ENCODE peak calls at places on chromosome 7, in five cellular contexts. L is adipocyte, J is HFFc6, O is endothelial cell, F is NCI-H748 treated with DMSO at 0.1 percent for 48 hours. Z is an unnamed sample.
A peak's percentile ranks its signal among the peaks of the same experiment; 100 is the strongest.

GRCh38 chr7:2152646-2153045 is 80.1 kb downstream of the MAD1L1 start:
- DNase-seq in O (no peak), F (no peak), J (no peak), L (no peak), Z (no peak)

GRCh38 chr7:143417734-143418378 is 9.2 kb upstream of the EPHA1 start:
- DNase-seq in F (no peak), O (no peak), J (peak; percentile 37), L (no peak), Z (no peak)

GRCh38 chr7:69624842-69625637 is 26.8 kb downstream of the AUTS2 start:
- DNase-seq in F (no peak), L (no peak), O (no peak), J (no peak), Z (no peak)

GRCh38 chr7:43460733-43461348 is 122.1 kb upstream of the STK17A start:
- DNase-seq in F (no peak), J (no peak), L (no peak), O (no peak), Z (no peak)

GRCh38 chr7:42210333-42210732 is 26.7 kb downstream of the GLI3 start:
- DNase-seq in J (no peak), F (no peak), O (no peak), L (no peak), Z (no peak)

GRCh38 chr7:42456267-42456666 is 219.3 kb upstream of the GLI3 start:
- DNase-seq in F (no peak), L (no peak), J (no peak), O (no peak), Z (no peak)

GRCh38 chr7:113799896-113800295 is 118.9 kb downstream of the PPP1R3A start:
- DNase-seq in F (peak; percentile 85), O (no peak), L (no peak), J (no peak), Z (no peak)

GRCh38 chr7:127885843-127886242 is 145.4 kb downstream of the LRRC4 start:
- DNase-seq in J (peak; percentile 78), F (no peak), O (no peak), L (peak; percentile 73), Z (no peak)

GRCh38 chr7:91557789-91558396 is 293.7 kb downstream of the FZD1 start:
- DNase-seq in J (peak; percentile 77), F (no peak), L (no peak), O (no peak), Z (no peak)

GRCh38 chr7:26166681-26167266 is 14.8 kb downstream of the NFE2L3 start:
- DNase-seq in L (no peak), F (no peak), J (no peak), O (no peak), Z (no peak)

GRCh38 chr7:129202058-129202777 is 13.8 kb downstream of the SMO start:
- DNase-seq in O (no peak), F (no peak), J (no peak), L (no peak), Z (no peak)

GRCh38 chr7:149719912-149720335 is 53.5 kb downstream of the ZNF467 start:
- DNase-seq in F (no peak), J (no peak), L (no peak), O (no peak), Z (no peak)

GRCh38 chr7:136957391-136957790 is 88.9 kb downstream of the CHRM2 start:
- DNase-seq in O (no peak), L (peak; percentile 43), F (no peak), J (peak; percentile 31), Z (no peak)

GRCh38 chr7:17374654-17375053 is 76.2 kb downstream of the AHR start:
- DNase-seq in F (no peak), J (no peak), O (no peak), L (no peak), Z (no peak)

GRCh38 chr7:100673942-100674431 is 447 bp downstream of the GNB2 start:
- DNase-seq in F (no peak), O (no peak), J (no peak), L (peak; percentile 59), Z (no peak)

GRCh38 chr7:76507723-76508406 is 2.5 kb upstream of the UPK3B start:
- DNase-seq in J (no peak), F (no peak), O (no peak), L (no peak), Z (no peak)

GRCh38 chr7:142795339-142795863 is 24.6 kb downstream of the PRSS2 start:
- DNase-seq in O (no peak), F (no peak), J (no peak), L (no peak), Z (no peak)

GRCh38 chr7:75958802-75959543 is 35.4 kb downstream of the TMEM120A start:
- DNase-seq in L (no peak), F (no peak), J (peak; percentile 22), O (no peak), Z (no peak)

GRCh38 chr7:1632916-1633785 is 36.9 kb upstream of the ELFN1 start:
- DNase-seq in J (no peak), F (no peak), O (no peak), L (no peak), Z (no peak)

GRCh38 chr7:69871213-69871885 is 273.1 kb downstream of the AUTS2 start:
- DNase-seq in L (peak; percentile 77), J (peak; percentile 14), O (no peak), F (no peak), Z (no peak)

GRCh38 chr7:70714506-70715038 is 417.4 kb upstream of the GALNT17 start:
- DNase-seq in L (no peak), J (no peak), F (no peak), O (no peak), Z (no peak)